ENCODE peak calls at places on chromosomes 5 and 9, in seven cellular contexts. O is cardiac fibroblast; H is Peyer's patch; S is aorta; L is OCI-LY7; P is effector memory CD4-positive, alpha-beta T cell; U is H9. J is an unnamed sample.
A peak's percentile ranks its signal among the peaks of the same experiment; 100 is the strongest.

GRCh38 chr9:134698587-134699342 is 57.2 kb downstream of the COL5A1 start:
- DNase-seq in L (peak; percentile 60), S (peak; percentile 91), P (no peak), H (peak; percentile 17), O (peak; percentile 57), U (peak; percentile 95), J (peak; percentile 56)

GRCh38 chr9:115694991-115695390 is 458.6 kb upstream of the PAPPA start:
- DNase-seq in O (peak; percentile 30), L (no peak), U (no peak), H (no peak), P (no peak), S (no peak), J (no peak)

GRCh38 chr5:35239476-35239875 is 9.2 kb upstream of the PRLR start:
- DNase-seq in O (no peak), S (no peak), H (no peak), U (no peak), L (no peak), P (no peak), J (no peak)

GRCh38 chr9:6014668-6015270 is 655 bp downstream of the RANBP6 start:
- DNase-seq in P (no peak), U (no peak), S (no peak), O (peak; percentile 45), H (no peak), L (no peak), J (peak; percentile 6)

GRCh38 chr9:93098236-93098946 is 2.4 kb downstream of the CARD19 start:
- DNase-seq in U (no peak), H (peak; percentile 52), S (peak; percentile 98), L (no peak), P (peak; percentile 54), O (peak; percentile 99), J (peak; percentile 93)

GRCh38 chr5:161851691-161852299 is 3.9 kb downstream of the GABRA1 start:
- DNase-seq in O (peak; percentile 0), H (no peak), U (no peak), S (no peak), P (no peak), L (peak; percentile 2), J (no peak)

GRCh38 chr5:9439651-9440292 is 106.1 kb downstream of the SEMA5A start:
- DNase-seq in O (peak; percentile 13), U (no peak), H (no peak), P (no peak), S (no peak), L (no peak), J (no peak)

GRCh38 chr9:76255781-76256455 is 138.3 kb downstream of the RFK start:
- DNase-seq in P (no peak), O (peak; percentile 98), S (no peak), L (no peak), U (no peak), H (no peak), J (no peak)

GRCh38 chr5:103461223-103461622 is 101.4 kb downstream of the NUDT12 start:
- DNase-seq in P (no peak), H (no peak), L (no peak), S (no peak), U (no peak), O (peak; percentile 35), J (peak; percentile 60)